ENCODE peak calls at places on chromosomes 4 and X, in four cellular contexts. U is CD8-positive, alpha-beta memory T cell; H is heart right ventricle; I is CD4-positive, CD25-positive, alpha-beta regulatory T cell. L is an unnamed sample.

GRCh38 chr4:94561249-94562024 is 109.7 kb downstream of the PDLIM5 start:
- DNase-seq in U (no peak), H (no peak), I (no peak), L (no peak)

GRCh38 chr4:136002316-136002715 is 1530.0 kb downstream of the PCDH18 start:
- DNase-seq in U (no peak), H (no peak), I (no peak), L (no peak)

GRCh38 chr4:2341261-2341841 is 77.1 kb downstream of the ZFYVE28 start:
- DNase-seq in U (no peak), H (no peak), I (no peak), L (no peak)

GRCh38 chr4:184267673-184268573 is 50.2 kb upstream of the ENPP6 start:
- DNase-seq in U (peak; percentile 67), H (peak; percentile 57), I (peak; percentile 95), L (peak; percentile 59)

GRCh38 chr4:110632506-110633357 is 9.9 kb upstream of the PITX2 start:
- DNase-seq in U (no peak), H (no peak), I (no peak), L (no peak)

GRCh38 chr4:97106161-97106560 is 1037.1 kb downstream of the STPG2 start:
- DNase-seq in U (no peak), H (no peak), I (no peak), L (no peak)

GRCh38 chrX:45778621-45779020 is 577.9 kb upstream of the DIPK2B start:
- DNase-seq in U (no peak), H (no peak), I (no peak), L (no peak)

GRCh38 chrX:25851141-25851540 is 287.0 kb upstream of the MAGEB18 start:
- DNase-seq in U (no peak), H (no peak), I (no peak), L (no peak)

GRCh38 chr4:19256823-19257222 is 994.9 kb upstream of the SLIT2 start:
- DNase-seq in U (no peak), H (no peak), I (no peak), L (no peak)

GRCh38 chr4:125826801-125827200 is 512.0 kb downstream of the FAT4 start:
- DNase-seq in U (no peak), H (no peak), I (no peak), L (no peak)

GRCh38 chr4:128835498-128836222 is 26.2 kb downstream of the JADE1 start:
- DNase-seq in U (no peak), H (peak; percentile 82), I (no peak), L (no peak)

GRCh38 chr4:1960170-1960825 is 48.5 kb downstream of the NELFA start:
- DNase-seq in U (no peak), H (no peak), I (no peak), L (no peak)

GRCh38 chr4:92163348-92163747 is 140.4 kb upstream of the GRID2 start:
- DNase-seq in U (no peak), H (no peak), I (no peak), L (no peak)

GRCh38 chrX:132184871-132185270 is 34.4 kb downstream of the RAP2C start:
- DNase-seq in U (no peak), H (no peak), I (no peak), L (no peak)

GRCh38 chr4:15781427-15782095 is 3.4 kb downstream of the CD38 start:
- DNase-seq in U (no peak), H (no peak), I (peak; percentile 40), L (no peak)

GRCh38 chr4:86498560-86499166 is 95.5 kb upstream of the PTPN13 start:
- DNase-seq in U (peak; percentile 17), H (peak; percentile 13), I (peak; percentile 47), L (peak; percentile 32)

GRCh38 chrX:9746148-9746880 is 19.3 kb downstream of the GPR143 start:
- DNase-seq in U (no peak), H (no peak), I (no peak), L (no peak)

GRCh38 chr4:176793060-176793605 is 411 bp upstream of the VEGFC start:
- DNase-seq in U (no peak), H (no peak), I (no peak), L (no peak)
- H3K27ac ChIP-seq in U (no peak overlapping the region), H (peak overlapping the region; percentile 71), I (no peak overlapping the region), L (peak overlapping the region; percentile 80)

DNA sequence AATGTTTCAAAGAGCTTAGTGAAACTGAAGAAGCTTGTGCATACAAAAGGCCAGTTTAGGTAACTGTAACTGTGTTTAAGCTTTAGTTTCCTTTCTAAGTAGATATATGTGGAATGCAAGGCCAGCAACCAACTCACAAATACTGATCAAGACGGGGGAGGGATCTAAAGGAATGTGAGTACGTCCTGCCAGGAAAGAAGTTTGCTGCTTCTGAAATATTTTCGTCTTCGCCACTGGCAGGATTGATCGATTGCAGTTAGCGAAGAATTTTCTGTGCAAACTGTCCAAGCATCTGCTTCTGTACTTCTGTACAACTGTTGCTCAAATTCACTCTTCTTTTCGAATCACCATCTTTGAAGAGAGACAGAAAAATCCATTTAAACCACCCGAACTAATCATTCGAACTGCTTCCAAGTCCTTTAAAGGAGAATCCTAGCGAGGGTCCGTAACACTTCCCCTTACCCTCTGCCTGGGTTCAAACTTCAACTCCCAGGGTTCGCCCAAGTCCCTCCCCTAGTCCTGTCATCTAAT is 373 bp upstream of the INTS6L start:
- DNase-seq in U (no peak), H (no peak), I (no peak), L (no peak)
- H3K4me3 ChIP-seq in U (peak overlapping the region; percentile 47), H (peak overlapping the region; percentile 70), I (peak overlapping the region; percentile 90), L (peak overlapping the region; percentile 81)

GRCh38 chrX:51837451-51837850 is 56.0 kb upstream of the MAGED1 start:
- DNase-seq in U (no peak), H (no peak), I (no peak), L (no peak)
- H3K27ac ChIP-seq in U (no peak overlapping the region), H (no peak overlapping the region), I (no peak overlapping the region), L (no peak overlapping the region)

DNA sequence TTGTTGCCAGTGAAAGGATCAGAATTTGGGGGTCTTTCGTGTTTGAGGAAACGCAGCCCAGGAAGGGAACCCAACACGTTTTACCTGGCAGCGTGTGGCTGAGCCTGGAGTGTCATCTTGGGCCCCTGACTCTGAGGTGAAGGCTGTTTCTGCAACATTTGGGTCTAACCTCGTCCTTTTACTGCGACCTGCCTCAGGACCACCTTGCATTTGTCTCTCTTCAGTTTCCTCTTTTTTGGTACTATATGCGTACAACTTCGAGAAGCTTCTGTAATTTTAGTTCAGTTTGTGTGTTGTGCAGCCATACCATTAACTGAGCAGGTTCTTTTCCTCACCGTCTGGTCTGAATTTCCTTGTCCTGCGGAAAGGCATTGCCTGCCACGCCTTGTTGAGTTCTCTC is 61.5 kb downstream of the TMEM131L start:
- DNase-seq in U (no peak), H (no peak), I (peak; percentile 39), L (no peak)
- H3K4me3 ChIP-seq in U (no peak overlapping the region), H (no peak overlapping the region), I (peak overlapping the region; percentile 76), L (no peak overlapping the region)

GRCh38 chrX:40168183-40169015 is 70.6 kb upstream of the BCOR start:
- DNase-seq in U (peak; percentile 16), H (no peak), I (no peak), L (no peak)
- H3K27ac ChIP-seq in U (no peak overlapping the region), H (no peak overlapping the region), I (peak overlapping the region; percentile 91), L (peak overlapping the region; percentile 77)

GRCh38 chrX:57595381-57595811 is 3.6 kb downstream of the ZXDB start:
- DNase-seq in U (no peak), H (peak; percentile 5), I (peak; percentile 59), L (no peak)
- H3K4me3 ChIP-seq in U (no peak overlapping the region), H (peak overlapping the region; percentile 25), I (peak overlapping the region; percentile 62), L (peak overlapping the region; percentile 33)

GRCh38 chr4:10089346-10089745 is 27.3 kb downstream of the WDR1 start:
- DNase-seq in U (no peak), H (no peak), I (no peak), L (no peak)
- H3K27ac ChIP-seq in U (no peak overlapping the region), H (peak overlapping the region; percentile 41), I (no peak overlapping the region), L (no peak overlapping the region)

GRCh38 chrX:47193475-47194241 is at the start of gene UBA1:
- DNase-seq in U (peak; percentile 97), H (peak; percentile 93), I (peak; percentile 98), L (peak; percentile 86)

GRCh38 chrX:47198026-47198686 is 4.5 kb downstream of the UBA1 start:
- DNase-seq in U (no peak), H (no peak), I (no peak), L (no peak)

GRCh38 chrX:47194388-47194787 is 759 bp downstream of the UBA1 start:
- DNase-seq in U (no peak), H (no peak), I (peak; percentile 18), L (no peak)

GRCh38 chrX:47197526-47197925 is 3.9 kb downstream of the UBA1 start:
- DNase-seq in U (no peak), H (no peak), I (no peak), L (no peak)

DNA sequence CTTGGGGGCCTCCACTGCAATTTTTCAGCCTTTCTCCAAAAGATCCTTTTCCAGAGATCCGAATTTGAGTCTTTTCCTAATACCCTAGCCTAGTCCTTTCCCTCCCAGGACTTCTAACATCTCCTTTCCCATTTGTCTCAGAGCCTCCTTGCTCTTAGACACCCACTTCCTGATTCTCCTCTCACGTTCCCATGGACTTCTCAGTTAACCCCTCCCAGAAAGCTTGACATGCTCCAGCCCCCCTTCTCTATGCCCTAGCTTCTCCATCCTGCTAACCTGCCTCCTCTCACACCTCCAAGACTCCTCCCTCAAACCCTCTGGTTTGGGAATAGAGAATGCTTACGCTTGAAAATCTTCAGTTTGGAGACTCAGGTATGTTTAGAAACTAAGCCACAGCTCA is 2.5 kb downstream of the UBA1 start:
- DNase-seq in U (no peak), H (no peak), I (no peak), L (no peak)
- H3K4me3 ChIP-seq in U (no peak overlapping the region), H (no peak overlapping the region), I (peak overlapping the region; percentile 55), L (peak overlapping the region; percentile 14)